ENCODE peak calls at places on chromosomes 4 and X, in ten cellular contexts. R is neural crest cell; J is stimulated activated CD4-positive, alpha-beta T cell treated with anti-CD3 and anti-CD28 coated beads, Interleukin-1b, Interleukin-23, amount 100 ng/mL, for 48 hours; I is sigmoid colon; C is fibroblast of mammary gland; W is left kidney; U is AG04450; D is renal cortical epithelial cell; O is NT2/D1; B is hypothalamus. P is an unnamed sample.
A peak's percentile ranks its signal among the peaks of the same experiment; 100 is the strongest.

GRCh38 chr4:101039367-101039766 is 308.0 kb downstream of the PPP3CA start:
- DNase-seq in W (no peak), R (no peak), B (no peak), I (no peak), D (no peak), J (peak; percentile 63), C (no peak), U (no peak), O (no peak), P (no peak)

GRCh38 chr4:88244821-88245579 is 39.4 kb downstream of the PPM1K start:
- DNase-seq in U (no peak), W (no peak), B (no peak), J (peak; percentile 19), D (no peak), O (no peak), I (no peak), C (no peak), R (no peak), P (no peak)

GRCh38 chr4:64713256-64713840 is 304.1 kb upstream of the TECRL start:
- DNase-seq in B (no peak), J (no peak), R (no peak), I (no peak), W (peak; percentile 50), O (no peak), C (peak; percentile 30), U (no peak), D (peak; percentile 44), P (peak; percentile 12)

GRCh38 chr4:138439143-138439581 is 197.0 kb upstream of the SLC7A11 start:
- DNase-seq in U (no peak), B (no peak), W (no peak), R (no peak), J (no peak), I (no peak), O (no peak), C (peak; percentile 11), D (no peak), P (no peak)

GRCh38 chr4:42148453-42148852 is 4.0 kb downstream of the BEND4 start:
- DNase-seq in C (no peak), I (no peak), D (no peak), R (no peak), U (no peak), O (no peak), B (no peak), W (no peak), J (no peak), P (no peak)

GRCh38 chr4:23891064-23891421 is 1.2 kb upstream of the PPARGC1A start:
- DNase-seq in J (no peak), I (no peak), R (no peak), B (no peak), D (no peak), C (no peak), O (no peak), U (no peak), W (no peak), P (no peak)

GRCh38 chr4:33425916-33426315 is 2705.7 kb downstream of the PCDH7 start:
- DNase-seq in J (no peak), W (no peak), B (no peak), D (no peak), C (no peak), I (no peak), O (no peak), R (no peak), U (no peak), P (no peak)

GRCh38 chr4:17561195-17561909 is 15.6 kb upstream of the LAP3 start:
- DNase-seq in W (no peak), I (no peak), D (peak; percentile 3), B (no peak), U (no peak), J (no peak), R (no peak), O (no peak), C (peak; percentile 93), P (peak; percentile 61)

GRCh38 chr4:8391972-8392371 is 48.6 kb downstream of the ACOX3 start:
- DNase-seq in B (peak; percentile 20), O (no peak), U (peak; percentile 72), D (peak; percentile 56), C (peak; percentile 93), W (no peak), J (no peak), R (no peak), I (peak; percentile 91), P (peak; percentile 54)

GRCh38 chrX:76850851-76851250 is 423.3 kb downstream of the MAGEE1 start:
- DNase-seq in U (no peak), O (no peak), B (no peak), D (no peak), C (no peak), R (no peak), I (no peak), J (no peak), W (no peak), P (no peak)

GRCh38 chr4:188976644-188977115 is 837.4 kb downstream of the TRIML1 start:
- DNase-seq in W (peak; percentile 86), C (peak; percentile 50), B (no peak), O (peak; percentile 68), D (peak; percentile 95), J (no peak), I (no peak), R (no peak), U (no peak), P (no peak)

GRCh38 chrX:11791090-11791489 is 33.1 kb downstream of the MSL3 start:
- DNase-seq in J (no peak), I (no peak), B (no peak), C (no peak), O (no peak), R (no peak), W (no peak), D (no peak), U (no peak), P (no peak)

GRCh38 chrX:21383546-21383945 is 9.3 kb downstream of the CNKSR2 start:
- DNase-seq in D (no peak), U (no peak), O (no peak), B (no peak), I (no peak), W (no peak), C (peak; percentile 9), J (no peak), R (no peak), P (no peak)

GRCh38 chr4:1902243-1902642 is 31.1 kb downstream of the NSD2 start:
- DNase-seq in O (no peak), W (no peak), D (no peak), J (no peak), C (no peak), B (no peak), I (no peak), R (no peak), U (no peak), P (no peak)

GRCh38 chrX:134990475-134991473 is at the start of gene SMIM10:
- DNase-seq in W (peak; percentile 68), J (peak; percentile 22), I (peak; percentile 87), D (peak; percentile 47), U (no peak), B (peak; percentile 41), R (peak; percentile 18), C (peak; percentile 84), O (no peak), P (no peak)

GRCh38 chr4:130147618-130148017 is 1051.7 kb downstream of the C4orf33 start:
- DNase-seq in B (no peak), C (no peak), I (no peak), W (no peak), U (no peak), O (peak; percentile 30), J (no peak), R (no peak), D (no peak), P (no peak)